ENCODE peak calls at places on chromosomes 16 and 17, in nine cellular contexts. W is adrenal gland; B is B cell; Y is right cardiac atrium; G is GM04504; M is fibroblast of mammary gland; U is activated effector memory CD4-positive, alpha-beta T cell treated with anti-CD3 and anti-CD28 coated beads, Interleukin-2, amount 50 U/mL, for 16 hours; I is T-helper 2 cell; J is lower leg skin. P is an unnamed sample.

GRCh38 chr17:4204190-4204589 is 59.6 kb downstream of the ANKFY1 start:
- DNase-seq in M (peak), Y (no peak), W (no peak), B (no peak), G (no peak), U (no peak), J (peak), I (no peak), P (peak)

GRCh38 chr16:47019563-47019962 is 46.1 kb upstream of the DNAJA2 start:
- DNase-seq in Y (no peak), W (no peak), I (peak), M (no peak), U (no peak), J (no peak), G (no peak), B (no peak), P (peak)

GRCh38 chr17:8405499-8406016 is 7.9 kb upstream of the RNF222 start:
- DNase-seq in Y (no peak), J (peak), U (peak), G (no peak), I (no peak), B (no peak), M (no peak), W (no peak), P (no peak)

GRCh38 chr16:85393674-85394510 is 219.2 kb upstream of the GSE1 start:
- DNase-seq in U (peak), B (peak), M (peak), J (peak), W (peak), I (peak), Y (peak), G (peak), P (peak)

GRCh38 chr16:81723098-81723723 is 55.9 kb upstream of the PLCG2 start:
- DNase-seq in J (no peak), W (peak), I (peak), G (no peak), Y (no peak), M (peak), U (no peak), B (peak), P (peak)

GRCh38 chr17:10772425-10773380 is 31.2 kb downstream of the TMEM238L start:
- DNase-seq in W (no peak), I (peak), J (peak), Y (no peak), G (no peak), U (peak), M (peak), B (peak), P (peak)

GRCh38 chr16:86073103-86073625 is 174.2 kb downstream of the IRF8 start:
- DNase-seq in B (no peak), M (no peak), G (no peak), W (no peak), U (no peak), I (no peak), J (no peak), Y (peak), P (no peak)

GRCh38 chr16:35690413-35690812 is 2231.0 kb downstream of the TP53TG3F start:
- DNase-seq in B (no peak), U (peak), W (no peak), I (no peak), Y (no peak), G (no peak), M (no peak), J (no peak), P (no peak)

GRCh38 chr17:7214300-7215135 is 5.1 kb downstream of the DLG4 start:
- DNase-seq in G (peak), W (peak), B (peak), J (peak), M (peak), Y (peak), I (peak), U (peak), P (peak)

GRCh38 chr16:19113577-19114358 is at the start of gene ITPRIPL2:
- DNase-seq in J (peak), U (no peak), B (peak), I (peak), W (peak), G (peak), M (peak), Y (peak), P (peak)

GRCh38 chr17:6044261-6044660 is 25.9 kb upstream of the WSCD1 start:
- DNase-seq in Y (no peak), G (no peak), J (no peak), I (no peak), U (no peak), M (no peak), W (no peak), B (no peak), P (no peak)

GRCh38 chr17:77696720-77697460 is 261.6 kb upstream of the TNRC6C start:
- DNase-seq in I (no peak), G (no peak), W (no peak), U (peak), M (no peak), Y (no peak), B (no peak), J (peak), P (no peak)

GRCh38 chr16:30485818-30486436 is 13.4 kb downstream of the ITGAL start:
- DNase-seq in U (no peak), I (no peak), B (no peak), M (no peak), G (peak), W (no peak), J (no peak), Y (no peak), P (peak)

GRCh38 chr16:23670137-23670776 is 8.4 kb upstream of the PLK1 start:
- DNase-seq in W (no peak), G (peak), M (peak), B (peak), U (no peak), Y (no peak), I (peak), J (peak), P (peak)

GRCh38 chr17:14775761-14776492 is 475.0 kb downstream of the HS3ST3B1 start:
- DNase-seq in U (no peak), M (no peak), Y (no peak), G (no peak), B (no peak), W (no peak), I (no peak), J (no peak), P (peak)

GRCh38 chr16:86661715-86662114 is 83.4 kb downstream of the FOXL1 start:
- DNase-seq in U (no peak), J (no peak), Y (no peak), G (no peak), W (no peak), M (peak), I (no peak), B (no peak), P (peak)

GRCh38 chr16:58859958-58860669 is 126.0 kb upstream of the GOT2 start:
- DNase-seq in Y (no peak), U (no peak), B (no peak), J (no peak), I (no peak), W (no peak), M (no peak), G (no peak), P (no peak)